ENCODE peak calls at places on chromosomes 6 and 20, in nine cellular contexts. W is neural progenitor cell, H is adrenal gland, S is right atrium auricular region, E is ovary, I is bronchial epithelial cell, Y is NB4, K is choroid plexus epithelial cell, U is OCI-LY7. G is an unnamed sample.
A peak's percentile ranks its signal among the peaks of the same experiment; 100 is the strongest.

GRCh38 chr6:22756365-22756764 is 187.0 kb downstream of the HDGFL1 start:
- DNase-seq in W (no peak), H (no peak), S (no peak), E (no peak), I (peak; percentile 65), Y (no peak), K (peak; percentile 71), U (no peak), G (peak; percentile 79)

GRCh38 chr20:49811825-49812462 is 684 bp upstream of the SLC9A8 start:
- DNase-seq in W (no peak), H (peak; percentile 53), S (no peak), E (peak; percentile 17), I (peak; percentile 32), Y (no peak), K (no peak), U (no peak), G (peak; percentile 37)

GRCh38 chr6:113182370-113183141 is 674.6 kb upstream of the MARCKS start:
- DNase-seq in W (no peak), H (no peak), S (no peak), E (no peak), I (peak; percentile 52), Y (no peak), K (peak; percentile 86), U (no peak), G (peak; percentile 38)

GRCh38 chr20:39312107-39312506 is 350.0 kb downstream of the DHX35 start:
- DNase-seq in W (no peak), H (no peak), S (no peak), E (no peak), I (no peak), Y (no peak), K (no peak), U (no peak), G (no peak)

GRCh38 chr6:116575227-116575626 is 3.9 kb downstream of the RWDD1 start:
- DNase-seq in W (no peak), H (no peak), S (no peak), E (no peak), I (no peak), Y (no peak), K (no peak), U (no peak), G (no peak)

GRCh38 chr20:51523276-51524013 is 19.1 kb downstream of the NFATC2 start:
- DNase-seq in W (no peak), H (no peak), S (no peak), E (no peak), I (no peak), Y (no peak), K (no peak), U (no peak), G (no peak)

GRCh38 chr6:77652739-77653138 is at the start of gene MEI4:
- DNase-seq in W (no peak), H (no peak), S (no peak), E (no peak), I (no peak), Y (no peak), K (no peak), U (no peak), G (no peak)

GRCh38 chr20:59948828-59949720 is 8.9 kb downstream of the FAM217B start:
- DNase-seq in W (peak; percentile 62), H (no peak), S (no peak), E (no peak), I (peak; percentile 62), Y (peak; percentile 79), K (peak; percentile 66), U (peak; percentile 70), G (peak; percentile 72)

GRCh38 chr20:44646023-44646640 is 5.4 kb downstream of the ADA start:
- DNase-seq in W (peak; percentile 81), H (no peak), S (no peak), E (no peak), I (no peak), Y (peak; percentile 97), K (peak; percentile 35), U (peak; percentile 97), G (no peak)

GRCh38 chr6:153001767-153002612 is 519 bp downstream of the MTRF1L start:
- DNase-seq in W (peak; percentile 42), H (no peak), S (no peak), E (no peak), I (peak; percentile 29), Y (peak; percentile 48), K (peak; percentile 34), U (peak; percentile 29), G (peak; percentile 20)

GRCh38 chr20:59777321-59777705 is 156.1 kb downstream of the SYCP2 start:
- DNase-seq in W (no peak), H (peak; percentile 14), S (peak; percentile 30), E (no peak), I (no peak), Y (no peak), K (no peak), U (no peak), G (no peak)

GRCh38 chr6:74434165-74434564 is 738.2 kb downstream of the CD109 start:
- DNase-seq in W (no peak), H (no peak), S (no peak), E (no peak), I (no peak), Y (no peak), K (no peak), U (no peak), G (no peak)

DNA sequence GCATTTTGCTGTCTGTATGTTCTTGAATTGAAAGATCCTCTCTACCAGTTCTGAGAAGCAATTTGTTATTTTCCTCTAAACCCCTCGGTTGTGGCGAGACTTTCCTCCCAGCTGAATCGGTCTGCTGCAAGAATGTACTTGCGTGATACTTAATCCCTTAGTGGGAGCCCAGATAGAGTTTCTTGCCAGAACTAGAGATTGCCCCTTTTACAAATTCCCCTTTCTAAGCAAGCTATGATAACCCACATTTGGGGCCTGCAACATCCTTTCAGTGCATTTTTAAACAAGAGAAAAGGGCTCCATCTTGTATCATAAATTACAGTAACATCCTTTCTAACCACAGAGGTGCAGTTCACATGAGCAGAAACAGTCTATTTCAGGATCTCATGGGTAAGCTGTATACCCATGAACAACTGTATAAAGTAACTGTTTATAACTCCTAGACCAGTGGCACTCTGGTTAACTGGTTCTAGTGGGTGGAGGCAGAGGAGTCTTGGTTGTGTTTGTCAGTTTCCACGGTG is 112.9 kb upstream of the ZNF217 start:
- DNase-seq in W (peak; percentile 38), H (no peak), S (no peak), E (no peak), I (no peak), Y (peak; percentile 35), K (peak; percentile 58), U (peak; percentile 58), G (no peak)
- H3K4me3 ChIP-seq in W (no peak overlapping the region), H (no peak overlapping the region), S (no peak overlapping the region), E (no peak overlapping the region), I (no peak overlapping the region), Y (no peak overlapping the region), K (no peak overlapping the region), U (peak overlapping the region; percentile 12), G (no peak overlapping the region)

GRCh38 chr6:144395014-144395413 is 109.9 kb downstream of the UTRN start:
- DNase-seq in W (no peak), H (no peak), S (no peak), E (no peak), I (peak; percentile 63), Y (no peak), K (no peak), U (no peak), G (no peak)

GRCh38 chr6:144394209-144394608 is 109.1 kb downstream of the UTRN start:
- DNase-seq in W (no peak), H (no peak), S (no peak), E (no peak), I (no peak), Y (peak; percentile 57), K (peak; percentile 50), U (no peak), G (no peak)

GRCh38 chr6:144390202-144390601 is 105.1 kb downstream of the UTRN start:
- DNase-seq in W (no peak), H (no peak), S (no peak), E (no peak), I (no peak), Y (no peak), K (no peak), U (no peak), G (no peak)

GRCh38 chr6:144395835-144396234 is 110.7 kb downstream of the UTRN start:
- DNase-seq in W (no peak), H (no peak), S (no peak), E (no peak), I (no peak), Y (no peak), K (no peak), U (no peak), G (no peak)

DNA sequence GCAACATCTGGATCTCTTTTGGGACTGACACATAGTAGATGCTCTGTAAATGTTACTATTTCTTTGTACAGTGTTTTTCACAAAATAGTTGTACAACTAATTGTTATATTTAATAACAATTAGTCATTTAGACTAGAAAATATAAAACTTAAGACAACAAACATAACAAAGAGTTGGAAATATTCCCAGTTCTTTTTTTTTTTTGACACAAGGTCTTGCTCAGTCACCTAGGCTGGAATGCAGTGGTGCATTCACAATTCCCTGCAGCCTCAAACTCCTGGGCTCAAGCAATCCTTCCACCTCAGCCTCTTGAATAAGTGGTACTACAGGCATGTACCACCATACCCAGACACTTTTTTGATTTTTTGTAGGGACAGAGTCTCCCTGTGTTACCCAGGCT is 105.8 kb downstream of the UTRN start:
- DNase-seq in W (no peak), H (no peak), S (no peak), E (no peak), I (no peak), Y (no peak), K (peak; percentile 15), U (no peak), G (no peak)
- TF ChIP-seq CTCF in W (no peak), H (no peak), S (no peak), E (no peak), I (no peak), Y (no peak), K (no peak), U (no peak), G (no peak)

GRCh38 chr6:100464162-100464851 is 414 bp downstream of the SIM1 start:
- DNase-seq in W (peak; percentile 69), H (no peak), S (no peak), E (no peak), I (no peak), Y (peak; percentile 7), K (no peak), U (no peak), G (no peak)
- H3K4me3 ChIP-seq in W (peak overlapping the region; percentile 42), H (no peak overlapping the region), S (no peak overlapping the region), E (no peak overlapping the region), I (no peak overlapping the region), Y (peak overlapping the region; percentile 44), K (no peak overlapping the region), U (no peak overlapping the region), G (no peak overlapping the region)

GRCh38 chr20:64083380-64084208 is 604 bp downstream of the LKAAEAR1 start:
- DNase-seq in W (peak; percentile 94), H (peak; percentile 81), S (peak; percentile 68), E (peak; percentile 39), I (peak; percentile 29), Y (peak; percentile 89), K (peak; percentile 75), U (peak; percentile 66), G (peak; percentile 82)
- TF ChIP-seq CTCF in W (peak; percentile 65), H (peak; percentile 32), S (peak; percentile 91), E (peak; percentile 27), I (peak; percentile 57), Y (peak; percentile 65), K (peak; percentile 58), U (peak; percentile 62), G (peak; percentile 39)

GRCh38 chr20:3092611-3093379 is 8.3 kb upstream of the AVP start:
- DNase-seq in W (peak; percentile 45), H (no peak), S (no peak), E (no peak), I (no peak), Y (peak; percentile 82), K (no peak), U (no peak), G (no peak)
- H3K4me3 ChIP-seq in W (peak overlapping the region; percentile 33), H (peak overlapping the region; percentile 33), S (no peak overlapping the region), E (no peak overlapping the region), I (peak overlapping the region; percentile 14), Y (no peak overlapping the region), K (peak overlapping the region; percentile 49), U (no peak overlapping the region), G (peak overlapping the region; percentile 13)

GRCh38 chr6:25053875-25054371 is 118.2 kb upstream of the RIPOR2 start:
- DNase-seq in W (no peak), H (no peak), S (no peak), E (no peak), I (no peak), Y (peak; percentile 67), K (peak; percentile 80), U (no peak), G (no peak)
- TF ChIP-seq CTCF in W (no peak), H (no peak), S (no peak), E (no peak), I (no peak), Y (no peak), K (peak; percentile 2), U (no peak), G (no peak)

G was measured in epithelial cell of esophagus.